ENCODE peak calls at places on chromosomes 12 and 14, in eight cellular contexts. U, B, P, R, L, V, M and H are unnamed samples.

GRCh38 chr12:115385141-115385540 is 701.2 kb upstream of the TBX3 start:
- DNase-seq in U (no peak), B (no peak), P (no peak), R (no peak), L (no peak), V (no peak), M (no peak), H (no peak)

GRCh38 chr14:71468701-71469100 is 463.5 kb upstream of the RGS6 start:
- DNase-seq in U (no peak), B (no peak), P (no peak), R (no peak), L (no peak), V (no peak), M (no peak), H (no peak)

GRCh38 chr12:66947119-66947518 is 268.2 kb upstream of the GRIP1 start:
- DNase-seq in U (no peak), B (no peak), P (no peak), R (no peak), L (no peak), V (no peak), M (no peak), H (no peak)

GRCh38 chr12:106323537-106323936 is 21.0 kb downstream of the TCP11L2 start:
- DNase-seq in U (no peak), B (no peak), P (no peak), R (no peak), L (no peak), V (no peak), M (no peak), H (no peak)

GRCh38 chr14:103512701-103513611 is 9.7 kb downstream of the CKB start:
- DNase-seq in U (peak; percentile 69), B (no peak), P (peak; percentile 67), R (no peak), L (no peak), V (peak; percentile 99), M (peak; percentile 97), H (no peak)

GRCh38 chr14:105139212-105139825 is 29.3 kb downstream of the JAG2 start:
- DNase-seq in U (no peak), B (no peak), P (no peak), R (no peak), L (no peak), V (no peak), M (no peak), H (no peak)

GRCh38 chr12:218728-219590 is 5.0 kb upstream of the SLC6A12 start:
- DNase-seq in U (no peak), B (no peak), P (no peak), R (no peak), L (no peak), V (no peak), M (no peak), H (no peak)

GRCh38 chr12:108666326-108666995 is 32.8 kb upstream of the SELPLG start:
- DNase-seq in U (peak; percentile 20), B (no peak), P (no peak), R (no peak), L (no peak), V (peak; percentile 86), M (no peak), H (no peak)

GRCh38 chr12:91142184-91142583 is 30.9 kb upstream of the LUM start:
- DNase-seq in U (no peak), B (no peak), P (no peak), R (no peak), L (no peak), V (peak; percentile 24), M (no peak), H (no peak)

GRCh38 chr14:68523326-68523610 is 269.6 kb downstream of the ZFP36L1 start:
- DNase-seq in U (no peak), B (no peak), P (no peak), R (no peak), L (no peak), V (no peak), M (no peak), H (no peak)